ENCODE peak calls at places on chromosomes 6 and 20, in four cellular contexts. I, F, H and V are unnamed samples.

GRCh38 chr20:8512003-8512402 is 379.9 kb downstream of the PLCB1 start:
- DNase-seq in I (no peak), F (no peak), H (no peak), V (no peak)

GRCh38 chr6:33126101-33126714 is 50.4 kb downstream of the HLA-DPB1 start:
- DNase-seq in I (no peak), F (peak; percentile 12), H (peak; percentile 40), V (peak; percentile 68)

GRCh38 chr6:81995548-81996289 is 243.2 kb upstream of the TENT5A start:
- DNase-seq in I (no peak), F (peak; percentile 48), H (peak; percentile 46), V (peak; percentile 20)

GRCh38 chr20:14984768-14985622 is 647.6 kb upstream of the FLRT3 start:
- DNase-seq in I (no peak), F (no peak), H (no peak), V (no peak)

GRCh38 chr6:151475653-151476523 is 17.9 kb upstream of the CCDC170 start:
- DNase-seq in I (no peak), F (peak; percentile 59), H (peak; percentile 85), V (peak; percentile 80)

GRCh38 chr20:44942264-44942973 is 17.8 kb downstream of the TOMM34 start:
- DNase-seq in I (no peak), F (no peak), H (no peak), V (peak; percentile 27)

GRCh38 chr20:34220581-34220980 is 20.6 kb upstream of the ASIP start:
- DNase-seq in I (no peak), F (peak; percentile 28), H (no peak), V (no peak)

GRCh38 chr20:2918096-2919049 is 45.1 kb downstream of the PTPRA start:
- DNase-seq in I (no peak), F (no peak), H (no peak), V (no peak)

GRCh38 chr6:33787336-33787953 is 1.5 kb downstream of the LEMD2 start:
- DNase-seq in I (no peak), F (peak; percentile 41), H (peak; percentile 79), V (peak; percentile 72)

GRCh38 chr6:106380407-106380806 is 19.9 kb downstream of the CRYBG1 start:
- DNase-seq in I (no peak), F (peak; percentile 14), H (no peak), V (no peak)

GRCh38 chr20:32234135-32234808 is 26.6 kb downstream of the POFUT1 start:
- DNase-seq in I (no peak), F (no peak), H (no peak), V (no peak)

GRCh38 chr20:31608256-31608980 is 3.3 kb downstream of the ID1 start:
- DNase-seq in I (peak; percentile 64), F (peak; percentile 48), H (peak; percentile 97), V (peak; percentile 98)

GRCh38 chr20:2984028-2984501 is 59.4 kb upstream of the GNRH2 start:
- DNase-seq in I (no peak), F (no peak), H (no peak), V (no peak)

GRCh38 chr6:159353193-159353592 is 184.0 kb downstream of the FNDC1 start:
- DNase-seq in I (no peak), F (no peak), H (no peak), V (no peak)

GRCh38 chr6:17585766-17586502 is 14.2 kb upstream of the FAM8A1 start:
- DNase-seq in I (no peak), F (no peak), H (peak; percentile 45), V (peak; percentile 90)

GRCh38 chr20:50248104-50248631 is 57.5 kb downstream of the CEBPB start:
- DNase-seq in I (no peak), F (peak; percentile 63), H (peak; percentile 68), V (no peak)

GRCh38 chr6:42316390-42316970 is 98.8 kb upstream of the MRPS10 start:
- DNase-seq in I (no peak), F (peak; percentile 90), H (no peak), V (peak; percentile 89)

GRCh38 chr6:106520711-106521367 is 108.5 kb downstream of the RTN4IP1 start:
- DNase-seq in I (no peak), F (no peak), H (no peak), V (no peak)

GRCh38 chr6:109772961-109773431 is 81.9 kb downstream of the FIG4 start:
- DNase-seq in I (no peak), F (peak; percentile 80), H (no peak), V (no peak)

GRCh38 chr20:58478141-58478805 is 36.9 kb downstream of the APCDD1L start:
- DNase-seq in I (no peak), F (no peak), H (no peak), V (no peak)

GRCh38 chr6:43817192-43817591 is 47.2 kb downstream of the VEGFA start:
- DNase-seq in I (no peak), F (peak; percentile 31), H (peak; percentile 29), V (peak; percentile 85)

GRCh38 chr6:29028821-29029220 is 16.2 kb downstream of the OR2W1 start:
- DNase-seq in I (no peak), F (no peak), H (no peak), V (no peak)

GRCh38 chr20:60453847-60454246 is 495.6 kb downstream of the CDH26 start:
- DNase-seq in I (peak; percentile 4), F (no peak), H (no peak), V (peak; percentile 56)

GRCh38 chr6:85412926-85413325 is 37.0 kb upstream of the NT5E start:
- DNase-seq in I (no peak), F (no peak), H (no peak), V (no peak)

GRCh38 chr20:46010491-46011405 is 2.0 kb downstream of the MMP9 start:
- DNase-seq in I (no peak), F (peak; percentile 7), H (peak; percentile 59), V (no peak)

GRCh38 chr20:58102744-58103516 is 125.5 kb downstream of the ANKRD60 start:
- DNase-seq in I (no peak), F (no peak), H (no peak), V (no peak)

DNA sequence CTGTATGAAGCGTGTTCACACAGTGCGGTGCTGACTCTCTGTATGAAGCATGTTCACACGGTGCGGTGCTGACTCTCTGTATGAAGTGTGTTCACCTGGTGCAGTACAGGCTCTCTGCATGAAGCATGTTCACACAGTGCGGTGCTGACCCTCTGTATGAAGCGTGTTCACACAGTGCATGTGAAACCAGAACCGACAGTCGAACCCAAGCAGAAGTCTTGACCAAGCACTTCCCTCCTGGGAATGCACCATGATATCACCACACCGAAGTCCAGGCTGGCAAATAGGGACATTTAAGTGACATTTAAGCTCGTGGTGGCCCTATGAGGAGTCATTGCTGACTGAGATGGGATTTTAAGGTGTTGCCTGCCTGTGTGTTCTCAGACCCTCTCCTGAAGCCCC is 11.3 kb upstream of the SERPINB1 start:
- DNase-seq in I (no peak), F (no peak), H (no peak), V (peak; percentile 57)
- H4K8ac ChIP-seq in I (no peak overlapping the region), F (peak overlapping the region; percentile 97), H (no peak overlapping the region), V (no peak overlapping the region)

GRCh38 chr6:48834706-48835105 is 628.3 kb downstream of the MMUT start:
- DNase-seq in I (no peak), F (peak; percentile 31), H (no peak), V (no peak)
- H3K4me3 ChIP-seq in I (no peak overlapping the region), F (no peak overlapping the region), H (no peak overlapping the region), V (no peak overlapping the region)

GRCh38 chr6:139533573-139534471 is 159.4 kb upstream of the CITED2 start:
- DNase-seq in I (no peak), F (peak; percentile 83), H (peak; percentile 91), V (peak; percentile 73)
- H4K8ac ChIP-seq in I (no peak overlapping the region), F (peak overlapping the region; percentile 86), H (peak overlapping the region; percentile 51), V (no peak overlapping the region)

GRCh38 chr6:149965191-149966020 is 1.7 kb downstream of the ULBP1 start:
- DNase-seq in I (no peak), F (no peak), H (no peak), V (peak; percentile 46)

GRCh38 chr6:149963462-149964242 is at the start of gene ULBP1:
- DNase-seq in I (peak; percentile 87), F (peak; percentile 83), H (peak; percentile 54), V (peak; percentile 96)

GRCh38 chr6:149962461-149963211 is 1.1 kb upstream of the ULBP1 start:
- DNase-seq in I (no peak), F (no peak), H (no peak), V (no peak)

GRCh38 chr6:149963212-149963461 is 606 bp upstream of the ULBP1 start:
- DNase-seq in I (no peak), F (peak; percentile 40), H (peak; percentile 89), V (peak; percentile 80)

DNA sequence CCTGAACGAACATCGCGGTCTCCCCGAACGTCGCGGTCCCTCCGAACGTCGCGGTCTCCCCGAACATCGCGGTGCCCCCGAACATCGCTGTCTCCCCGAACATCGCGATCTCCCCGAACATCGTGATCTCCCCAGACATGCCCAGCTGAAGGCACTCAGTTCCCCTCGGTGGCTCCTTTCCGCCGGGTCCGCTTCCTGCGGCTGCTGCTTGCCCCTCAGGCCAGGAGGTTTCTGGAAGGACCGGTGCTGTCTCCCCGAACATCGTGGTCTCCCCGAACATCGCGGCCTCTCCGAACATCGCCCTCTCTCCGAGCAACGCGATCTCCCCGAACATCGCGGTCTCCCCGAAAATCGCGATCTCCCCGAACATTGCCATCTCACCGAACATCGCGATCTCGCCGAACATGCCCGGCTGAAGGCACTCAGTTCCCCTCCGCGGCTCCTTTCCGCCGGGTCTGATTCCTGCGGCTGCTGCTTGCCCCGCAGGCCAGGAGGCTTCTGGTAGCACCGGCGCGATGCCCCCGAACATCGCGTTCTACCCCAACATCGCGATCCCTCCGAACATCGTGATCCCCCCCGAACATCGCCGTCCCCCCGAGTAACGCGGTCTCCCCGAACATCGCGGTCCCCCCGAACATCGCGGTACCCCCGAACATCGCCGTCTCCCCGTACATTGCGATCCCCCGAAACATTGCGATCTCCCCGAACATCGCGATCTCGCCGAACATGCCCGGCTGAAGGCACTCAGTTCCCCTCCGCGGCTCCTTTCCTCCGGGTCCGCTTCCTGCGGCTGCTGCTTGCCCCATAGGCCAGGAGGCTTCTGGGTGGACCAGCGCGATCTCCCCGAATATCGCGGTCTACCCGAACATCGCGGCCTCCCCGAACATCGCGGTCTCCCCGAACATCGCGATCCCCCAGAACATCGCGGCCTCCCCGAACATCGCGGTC is 774 bp downstream of the ULBP1 start:
- DNase-seq in I (no peak), F (peak; percentile 16), H (no peak), V (peak; percentile 48)
- H3K4me3 ChIP-seq in I (peak overlapping the region; percentile 50), F (peak overlapping the region; percentile 53), H (peak overlapping the region; percentile 38), V (peak overlapping the region; percentile 39)

DNA sequence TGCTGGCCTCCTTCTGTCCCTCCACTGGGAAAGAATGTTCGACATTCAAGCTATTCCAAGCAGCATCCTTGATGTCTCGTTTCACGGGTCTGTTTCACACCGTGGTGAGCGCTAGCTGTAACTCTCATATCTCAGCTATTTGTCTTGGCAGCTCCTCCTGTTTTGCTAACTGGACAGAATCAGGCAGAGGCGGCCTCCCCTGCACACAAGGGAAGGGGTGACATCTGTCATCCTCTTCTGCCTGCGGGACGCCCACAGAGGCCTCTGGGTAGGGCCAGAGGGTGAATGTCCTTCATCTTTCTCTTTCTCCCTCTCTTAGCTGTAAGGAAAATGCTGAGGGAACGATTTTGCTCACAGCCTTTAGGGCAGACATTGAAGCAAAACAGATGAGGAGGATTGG is 232.8 kb upstream of the GMDS start:
- DNase-seq in I (no peak), F (peak; percentile 5), H (peak; percentile 95), V (peak; percentile 22)
- H4K8ac ChIP-seq in I (no peak overlapping the region), F (no peak overlapping the region), H (no peak overlapping the region), V (no peak overlapping the region)

DNA sequence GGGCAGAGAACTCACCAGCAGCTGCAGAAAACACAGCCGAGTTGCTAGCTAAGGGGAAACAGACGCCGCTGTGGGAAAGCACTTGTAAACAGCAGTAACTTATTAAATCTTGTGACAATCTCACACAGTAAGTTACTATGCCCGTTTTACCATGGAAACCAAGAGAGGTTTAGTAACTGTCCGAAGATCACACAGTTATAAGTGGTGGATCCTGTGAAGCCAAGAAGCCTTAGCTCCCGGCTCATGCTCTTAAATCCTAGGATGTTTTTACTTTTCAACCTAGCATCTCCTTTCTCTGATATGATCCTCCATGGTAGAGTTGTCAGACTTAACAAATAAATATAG is 1.5 kb upstream of the SULF2 start:
- DNase-seq in I (no peak), F (no peak), H (no peak), V (no peak)
- H3K4me3 ChIP-seq in I (peak overlapping the region; percentile 80), F (no peak overlapping the region), H (no peak overlapping the region), V (no peak overlapping the region)